ENCODE peak calls at places on chromosomes 5 and 9, in six cellular contexts. O, J, A, X, G and V are unnamed samples.

GRCh38 chr5:132526290-132526973 is 16.9 kb downstream of the IL5 start:
- DNase-seq in G (peak; percentile 40), O (no peak), J (peak; percentile 65), A (peak; percentile 58), X (peak; percentile 56), V (peak; percentile 30)

GRCh38 chr5:133696006-133696584 is 83.8 kb upstream of the FSTL4 start:
- DNase-seq in O (no peak), J (no peak), X (no peak), A (peak; percentile 14), G (no peak), V (no peak)

GRCh38 chr5:39501403-39501802 is 76.6 kb upstream of the DAB2 start:
- DNase-seq in O (no peak), A (peak; percentile 77), X (peak; percentile 85), G (peak; percentile 71), J (peak; percentile 81), V (no peak)

GRCh38 chr9:113822315-113822714 is 53.8 kb upstream of the ZNF618 start:
- DNase-seq in J (no peak), X (no peak), O (no peak), G (no peak), A (no peak), V (no peak)

GRCh38 chr5:127746756-127747155 is 43.6 kb downstream of the CCDC192 start:
- DNase-seq in X (peak; percentile 39), G (no peak), A (no peak), O (no peak), J (peak; percentile 66), V (no peak)

GRCh38 chr9:21455320-21455719 is 15.1 kb downstream of the IFNA1 start:
- DNase-seq in O (no peak), J (peak; percentile 63), G (peak; percentile 11), X (peak; percentile 30), A (no peak), V (no peak)

GRCh38 chr9:37618817-37619216 is 26.4 kb upstream of the TOMM5 start:
- DNase-seq in A (no peak), X (peak; percentile 8), J (peak; percentile 23), G (peak; percentile 45), O (no peak), V (no peak)

GRCh38 chr5:165029471-165029870 is 1524.1 kb downstream of the MAT2B start:
- DNase-seq in G (no peak), X (peak; percentile 7), J (no peak), A (no peak), O (no peak), V (no peak)

GRCh38 chr9:74577956-74578355 is 80.8 kb downstream of the RORB start:
- DNase-seq in G (no peak), A (no peak), X (no peak), O (no peak), J (no peak), V (no peak)

GRCh38 chr9:6096821-6097220 is 81.4 kb upstream of the RANBP6 start:
- DNase-seq in G (peak; percentile 16), X (peak; percentile 5), O (no peak), A (no peak), J (peak; percentile 71), V (no peak)

GRCh38 chr9:132069046-132069898 is 10.4 kb downstream of the MED27 start:
- DNase-seq in X (peak; percentile 78), G (peak; percentile 41), O (no peak), A (no peak), J (peak; percentile 35), V (no peak)

GRCh38 chr9:110125207-110125751 is 82.7 kb downstream of the C9orf152 start:
- DNase-seq in G (peak; percentile 94), O (no peak), A (peak; percentile 89), X (peak; percentile 92), J (peak; percentile 99), V (peak; percentile 87)

GRCh38 chr5:117604845-117605244 is 1030.2 kb upstream of the SEMA6A start:
- DNase-seq in X (no peak), G (no peak), J (no peak), A (no peak), O (no peak), V (no peak)

GRCh38 chr9:126419475-126419874 is 92.8 kb downstream of the MVB12B start:
- DNase-seq in O (no peak), G (no peak), X (peak; percentile 78), A (peak; percentile 77), J (no peak), V (no peak)

GRCh38 chr5:15968994-15969393 is 210.6 kb downstream of the MARCHF11 start:
- DNase-seq in O (no peak), J (no peak), X (no peak), A (no peak), G (no peak), V (no peak)

GRCh38 chr9:94866770-94867169 is 140.3 kb downstream of the AOPEP start:
- DNase-seq in J (no peak), A (no peak), O (no peak), X (peak; percentile 23), G (no peak), V (no peak)

GRCh38 chr9:94868462-94868861 is 142.0 kb downstream of the AOPEP start:
- DNase-seq in X (peak; percentile 30), G (no peak), J (no peak), O (no peak), A (no peak), V (no peak)

GRCh38 chr9:94867281-94867841 is 140.9 kb downstream of the AOPEP start:
- DNase-seq in J (peak; percentile 93), O (no peak), A (peak; percentile 93), G (peak; percentile 98), X (peak; percentile 91), V (no peak)

GRCh38 chr9:94869415-94869838 is 142.9 kb downstream of the AOPEP start:
- DNase-seq in A (no peak), J (peak; percentile 76), O (no peak), X (peak; percentile 58), G (peak; percentile 72), V (no peak)

DNA sequence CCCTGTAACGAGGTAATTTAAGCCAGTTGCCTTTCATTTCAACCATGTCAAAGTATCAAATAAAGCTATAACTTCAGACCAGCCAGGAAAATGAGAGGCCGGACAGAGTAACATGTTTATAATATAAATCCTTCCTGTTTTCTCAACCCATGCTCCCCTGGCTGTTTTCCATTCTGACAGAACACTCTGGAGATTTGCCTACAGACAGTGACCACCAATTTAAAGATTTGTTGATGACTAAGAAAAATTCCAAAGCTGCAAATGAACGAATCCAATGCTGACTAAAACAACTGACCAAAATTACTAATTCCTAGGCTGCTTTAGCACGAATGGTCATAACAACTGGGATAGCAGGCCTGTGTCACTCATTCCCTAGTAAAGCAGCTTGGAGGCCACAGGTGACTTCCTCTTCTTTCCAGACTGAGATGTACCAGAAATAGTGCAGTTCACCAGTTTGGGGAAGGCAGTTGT is 141.4 kb downstream of the AOPEP start:
- DNase-seq in X (peak; percentile 96), G (peak; percentile 91), O (no peak), A (no peak), J (peak; percentile 92), V (no peak)
- H3K4me3 ChIP-seq in X (no peak overlapping the region), G (peak overlapping the region; percentile 9), O (no peak overlapping the region), A (no peak overlapping the region), J (no peak overlapping the region), V (no peak overlapping the region)

DNA sequence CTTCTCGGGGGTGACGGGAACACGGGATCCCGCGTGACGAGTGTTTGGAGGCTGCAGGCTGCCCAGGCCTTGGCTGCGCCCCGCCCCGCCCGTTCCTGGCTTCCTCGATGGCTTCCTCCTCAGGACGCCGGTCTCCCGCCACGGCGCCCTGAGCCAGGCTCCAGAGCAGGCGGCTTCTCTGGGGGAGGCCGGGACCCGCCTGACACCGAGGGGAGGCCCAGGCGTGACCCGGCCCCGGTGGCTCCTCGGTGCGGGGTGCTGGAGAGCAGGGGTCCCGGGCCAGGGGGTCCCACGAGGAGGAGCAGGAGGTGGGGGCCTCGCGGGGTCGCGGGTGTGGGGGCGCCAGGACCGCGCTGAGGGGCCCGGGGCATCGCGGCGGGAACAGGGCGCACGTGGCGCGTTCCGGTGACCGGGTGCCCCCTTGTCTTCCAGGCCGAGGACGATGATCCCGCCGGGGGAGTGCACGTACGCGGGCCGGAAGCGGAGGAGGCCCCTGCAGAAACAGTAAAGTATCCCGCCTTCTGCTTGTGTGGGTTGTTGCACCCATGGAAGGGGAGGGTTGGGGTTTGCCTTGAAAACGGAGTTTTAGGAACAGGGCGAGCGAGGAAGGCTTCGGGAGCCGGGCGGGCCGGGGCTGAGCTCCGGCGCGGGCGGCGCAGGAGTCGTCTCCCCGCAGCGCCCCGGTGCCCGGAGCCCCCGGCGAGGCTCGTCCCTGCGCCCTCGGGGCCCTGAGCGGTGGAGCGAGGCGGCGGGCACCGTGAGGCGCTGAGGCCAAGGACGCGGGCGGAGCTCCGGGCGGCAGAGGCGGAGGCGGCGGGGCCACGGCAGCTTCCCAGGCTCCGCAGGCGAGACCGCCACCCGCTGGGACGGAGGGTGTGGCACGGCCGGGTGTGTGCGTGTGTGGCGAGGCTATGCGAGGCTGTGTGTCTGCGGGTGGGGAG is 22.2 kb downstream of the AHRR start:
- DNase-seq in A (peak; percentile 62), X (peak; percentile 58), O (no peak), G (peak; percentile 47), J (peak; percentile 70), V (peak; percentile 92)
- H3K4me3 ChIP-seq in A (no peak overlapping the region), X (peak overlapping the region; percentile 30), O (peak overlapping the region; percentile 52), G (peak overlapping the region; percentile 49), J (peak overlapping the region; percentile 44), V (peak overlapping the region; percentile 57)

GRCh38 chr5:140926211-140926902 is at the start of gene PCDHAC1:
- DNase-seq in J (peak; percentile 41), O (no peak), X (peak; percentile 26), G (peak; percentile 24), A (peak; percentile 90), V (peak; percentile 96)
- H3K4me3 ChIP-seq in J (peak within 1 kb of the TSS; percentile 36), O (peak within 1 kb of the TSS; percentile 47), X (peak within 1 kb of the TSS; percentile 21), G (peak within 1 kb of the TSS; percentile 24), A (no peak within 1 kb of the TSS), V (peak within 1 kb of the TSS; percentile 42)

GRCh38 chr5:174311531-174312269 is 266.2 kb downstream of the NSG2 start:
- DNase-seq in G (peak; percentile 49), X (peak; percentile 39), O (no peak), A (peak; percentile 82), J (peak; percentile 66), V (peak; percentile 52)
- H3K4me3 ChIP-seq in G (peak overlapping the region; percentile 37), X (peak overlapping the region; percentile 21), O (peak overlapping the region; percentile 43), A (peak overlapping the region; percentile 18), J (peak overlapping the region; percentile 36), V (peak overlapping the region; percentile 33)